ENCODE peak calls at places on chromosomes 7 and 10, in six cellular contexts. P is HepG2, N is Panc1, Q is PC-3, A is heart right ventricle, U is psoas muscle. B is an unnamed sample.

GRCh38 chr10:89789188-89789587 is 87.8 kb downstream of the KIF20B start:
- ATAC-seq in U (no peak), N (no peak), Q (no peak), A (no peak), P (peak), B (no peak)

GRCh38 chr7:125675628-125676027 is 746.0 kb upstream of the POT1 start:
- ATAC-seq in A (no peak), Q (no peak), U (no peak), P (no peak), N (no peak), B (no peak)

GRCh38 chr10:43214071-43214955 is 52.6 kb downstream of the RASGEF1A start:
- ATAC-seq in P (peak), A (no peak), Q (peak), N (peak), U (no peak), B (no peak)

GRCh38 chr7:24455813-24456525 is 117.3 kb upstream of the PALS2 start:
- ATAC-seq in U (no peak), P (no peak), Q (no peak), A (no peak), N (no peak), B (no peak)

GRCh38 chr10:116147162-116147906 is 125.7 kb downstream of the GFRA1 start:
- ATAC-seq in U (no peak), Q (no peak), N (no peak), P (no peak), A (no peak), B (no peak)

GRCh38 chr10:1626835-1627234 is 110.5 kb downstream of the ADARB2 start:
- ATAC-seq in A (no peak), Q (no peak), P (no peak), N (no peak), U (no peak), B (no peak)

GRCh38 chr7:44396498-44396897 is 71.1 kb upstream of the CAMK2B start:
- ATAC-seq in U (no peak), P (no peak), A (no peak), N (no peak), Q (no peak), B (no peak)

GRCh38 chr10:77041636-77042258 is 595.9 kb downstream of the KCNMA1 start:
- ATAC-seq in N (no peak), U (no peak), A (no peak), P (no peak), Q (peak), B (no peak)

GRCh38 chr7:101896312-101896711 is 78.9 kb downstream of the CUX1 start:
- ATAC-seq in Q (no peak), N (no peak), P (no peak), U (peak), A (no peak), B (no peak)

GRCh38 chr7:129014501-129015101 is 40.3 kb downstream of the TNPO3 start:
- ATAC-seq in P (no peak), U (no peak), A (no peak), Q (no peak), N (no peak), B (no peak)

GRCh38 chr10:102814873-102815661 is 22.1 kb downstream of the CYP17A1 start:
- ATAC-seq in N (peak), Q (no peak), A (peak), P (peak), U (peak), B (peak)

GRCh38 chr10:3472705-3473078 is 300.1 kb upstream of the PITRM1 start:
- ATAC-seq in N (no peak), A (no peak), Q (no peak), U (peak), P (no peak), B (peak)

GRCh38 chr7:132544025-132544424 is 32.2 kb downstream of the PLXNA4 start:
- ATAC-seq in Q (no peak), U (no peak), N (no peak), A (no peak), P (no peak), B (no peak)

GRCh38 chr10:23199768-23200511 is 7.8 kb downstream of the PTF1A start:
- ATAC-seq in N (no peak), U (no peak), Q (no peak), P (no peak), A (no peak), B (no peak)

GRCh38 chr7:73887762-73888161 is 26.8 kb downstream of the TMEM270 start:
- ATAC-seq in U (no peak), A (no peak), P (peak), Q (no peak), N (no peak), B (no peak)

GRCh38 chr7:47534322-47535032 is 47.4 kb downstream of the TNS3 start:
- ATAC-seq in N (peak), Q (peak), A (no peak), P (peak), U (no peak), B (no peak)
- TF ChIP-seq CTCF in N (no peak), Q (peak), A (no peak), P (peak), U (no peak), B (no peak)

GRCh38 chr10:131982185-131982756 is 548 bp upstream of the BNIP3 start:
- ATAC-seq in N (peak), P (no peak), U (no peak), Q (no peak), A (peak), B (peak)
- H3K4me3 ChIP-seq in N (peak), P (peak), U (peak), Q (peak), A (peak), B (peak)

DNA sequence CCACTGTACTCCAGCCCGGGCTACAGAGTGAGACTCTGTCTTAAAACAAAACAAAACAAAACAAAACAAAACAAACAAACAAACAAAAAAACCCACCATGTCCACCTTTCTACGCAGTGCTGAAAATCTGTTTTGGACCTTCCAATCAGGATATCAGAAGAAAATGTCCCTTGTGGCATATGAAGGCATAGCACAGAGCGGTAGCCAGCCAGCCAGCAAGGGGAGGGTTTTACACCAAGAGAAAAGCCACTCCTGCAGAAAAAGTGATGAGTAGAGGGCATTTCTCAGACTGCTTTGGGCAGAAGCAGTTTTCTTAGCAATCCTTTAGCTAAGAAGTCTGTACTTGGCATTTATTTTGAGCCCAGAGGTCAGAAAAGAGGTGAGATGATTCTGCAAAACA is 612.2 kb downstream of the TYW1 start:
- ATAC-seq in N (no peak), P (no peak), A (no peak), U (no peak), Q (no peak), B (no peak)
- TF ChIP-seq CTCF in N (no peak), P (no peak), A (no peak), U (no peak), Q (no peak), B (no peak)

GRCh38 chr7:1141651-1142050 is 18.3 kb downstream of the ZFAND2A start:
- ATAC-seq in P (no peak), A (no peak), U (no peak), N (no peak), Q (no peak), B (no peak)

GRCh38 chr7:1134951-1135350 is 25.0 kb downstream of the ZFAND2A start:
- ATAC-seq in A (no peak), N (no peak), Q (no peak), P (no peak), U (no peak), B (no peak)

GRCh38 chr7:1137517-1138167 is 22.4 kb downstream of the ZFAND2A start:
- ATAC-seq in U (peak), A (peak), N (peak), P (peak), Q (peak), B (peak)

GRCh38 chr7:1140481-1141104 is 19.4 kb downstream of the ZFAND2A start:
- ATAC-seq in P (no peak), N (no peak), Q (no peak), U (no peak), A (no peak), B (no peak)

DNA sequence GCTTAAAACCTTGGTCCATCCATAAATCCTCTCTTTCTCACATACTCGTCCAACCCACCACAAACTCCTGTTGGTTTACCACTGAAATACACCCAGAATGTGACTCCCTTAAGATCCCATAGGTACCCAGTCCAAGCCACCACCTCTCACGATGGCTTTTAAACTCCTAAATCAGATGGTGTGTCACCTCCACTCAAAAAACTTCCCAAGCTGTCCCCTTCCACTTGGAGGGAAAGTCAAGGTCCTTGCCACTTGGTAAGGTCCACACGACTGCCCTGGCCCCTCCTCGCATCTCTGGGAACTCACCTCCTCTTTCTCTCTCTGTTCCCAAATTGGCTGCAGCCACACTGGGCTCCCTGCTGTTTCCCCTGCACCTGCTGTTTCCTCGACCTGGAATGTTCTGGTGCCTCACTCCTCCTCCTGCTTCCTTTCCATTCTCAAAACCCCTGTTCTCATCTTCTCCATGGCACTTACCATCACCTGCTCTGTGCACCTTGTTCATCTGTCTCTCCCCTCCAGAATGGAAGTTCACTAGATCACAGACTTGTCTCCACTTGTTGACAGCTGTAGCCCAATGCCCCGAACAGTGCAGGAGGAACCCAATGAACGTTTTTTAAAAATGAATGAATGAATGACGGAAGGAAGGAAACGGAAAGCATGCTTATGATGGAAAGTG is 23.0 kb downstream of the ZFAND2A start:
- ATAC-seq in A (no peak), N (peak), U (no peak), P (peak), Q (no peak), B (no peak)
- H3K4me3 ChIP-seq in A (peak), N (peak), U (peak), P (peak), Q (peak), B (peak)

GRCh38 chr7:50068026-50068425 is 25.0 kb downstream of the ZPBP start:
- ATAC-seq in U (peak), N (peak), P (peak), Q (peak), A (no peak), B (no peak)
- TF ChIP-seq CTCF in U (peak), N (peak), P (peak), Q (peak), A (no peak), B (no peak)

DNA sequence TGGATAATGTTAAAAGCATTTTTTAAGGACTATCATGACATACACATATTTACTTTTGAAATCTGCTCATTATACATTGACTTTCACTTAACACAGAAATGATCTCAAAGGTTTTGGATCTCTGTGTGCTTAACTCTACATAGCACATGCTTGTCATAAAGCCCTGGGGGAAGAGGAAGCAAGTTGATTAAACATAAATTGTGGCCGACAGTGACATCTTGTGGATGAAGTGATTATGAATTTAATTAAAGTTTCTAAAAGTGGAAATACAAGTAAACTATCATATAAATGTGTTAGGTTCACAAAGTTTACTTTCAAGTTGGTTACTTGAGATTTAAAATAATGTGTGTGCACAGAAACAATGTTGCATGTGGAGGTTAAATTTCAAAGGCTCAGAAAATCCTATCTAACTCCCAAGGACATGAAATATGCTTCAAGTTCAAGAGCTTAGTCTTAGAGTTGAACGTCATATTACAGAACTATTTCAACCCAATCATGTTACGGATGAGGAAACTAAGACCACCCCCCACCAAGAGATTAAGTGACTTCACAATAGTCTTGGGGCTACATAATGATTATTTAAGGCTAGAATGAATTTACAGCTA is 1247.8 kb downstream of the GATA3 start:
- ATAC-seq in A (no peak), Q (no peak), P (peak), U (no peak), N (no peak), B (no peak)
- H3K4me3 ChIP-seq in A (no peak), Q (no peak), P (no peak), U (no peak), N (no peak), B (no peak)

DNA sequence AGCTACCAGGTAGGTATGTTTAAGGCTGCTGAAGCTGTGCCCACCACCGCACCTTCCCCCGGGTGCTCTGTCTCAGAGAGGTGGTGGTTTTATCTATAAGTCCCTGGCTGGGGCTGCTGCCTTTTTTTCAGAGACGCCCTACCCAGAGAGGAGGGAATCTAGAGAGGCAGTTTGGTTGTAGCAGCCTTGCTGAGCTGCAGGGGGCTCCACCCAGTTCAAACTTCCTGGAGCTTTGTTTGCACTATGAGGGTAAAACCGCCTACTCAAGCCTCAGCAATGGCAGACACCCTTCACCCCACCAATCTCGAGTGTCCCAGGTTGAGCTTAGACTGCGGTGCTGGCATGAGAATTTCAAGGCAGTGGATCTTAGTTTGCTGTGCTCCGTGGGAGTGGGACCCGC is 43.6 kb upstream of the CYP2C18 start:
- ATAC-seq in U (no peak), P (no peak), Q (no peak), A (no peak), N (no peak), B (no peak)
- TF ChIP-seq CTCF in U (no peak), P (no peak), Q (no peak), A (no peak), N (no peak), B (no peak)

B was measured in gastroesophageal sphincter.